ENCODE peak calls at places on chromosome 12, in eight cellular contexts. I, P, J, C, B, S, M and A are unnamed samples.

GRCh38 chr12:106226884-106227640 is 20.8 kb downstream of the CKAP4 start:
- DNase-seq in I (peak; percentile 61), P (no peak), J (no peak), C (peak; percentile 22), B (peak; percentile 34), S (peak; percentile 71), M (peak; percentile 70), A (peak; percentile 60)

GRCh38 chr12:90233168-90234100 is 524.8 kb upstream of the ATP2B1 start:
- DNase-seq in I (no peak), P (no peak), J (no peak), C (no peak), B (no peak), S (no peak), M (no peak), A (no peak)

GRCh38 chr12:118107026-118107425 is 3.2 kb upstream of the VSIG10 start:
- DNase-seq in I (no peak), P (no peak), J (no peak), C (no peak), B (no peak), S (no peak), M (no peak), A (no peak)

GRCh38 chr12:65526311-65526710 is 247.8 kb downstream of the MSRB3 start:
- DNase-seq in I (peak; percentile 91), P (no peak), J (no peak), C (no peak), B (no peak), S (no peak), M (no peak), A (no peak)

GRCh38 chr12:80192087-80192486 is 92.8 kb downstream of the OTOGL start:
- DNase-seq in I (no peak), P (no peak), J (no peak), C (no peak), B (no peak), S (no peak), M (no peak), A (no peak)

GRCh38 chr12:74780458-74781241 is 243.0 kb downstream of the ATXN7L3B start:
- DNase-seq in I (peak; percentile 29), P (no peak), J (no peak), C (no peak), B (no peak), S (no peak), M (no peak), A (no peak)

GRCh38 chr12:108833355-108833733 is 24.0 kb downstream of the SSH1 start:
- DNase-seq in I (peak; percentile 98), P (no peak), J (no peak), C (no peak), B (no peak), S (no peak), M (no peak), A (peak; percentile 56)

GRCh38 chr12:96354326-96354725 is 45.9 kb downstream of the CDK17 start:
- DNase-seq in I (no peak), P (no peak), J (no peak), C (no peak), B (no peak), S (no peak), M (no peak), A (no peak)

GRCh38 chr12:57611116-57611809 is at the start of gene ARHGEF25:
- DNase-seq in I (peak; percentile 39), P (peak; percentile 65), J (no peak), C (no peak), B (peak; percentile 48), S (peak; percentile 57), M (peak; percentile 91), A (no peak)

GRCh38 chr12:121894633-121895032 is 6.0 kb downstream of the PSMD9 start:
- DNase-seq in I (peak; percentile 26), P (no peak), J (no peak), C (no peak), B (no peak), S (no peak), M (no peak), A (no peak)

GRCh38 chr12:88562846-88563582 is 17.3 kb downstream of the KITLG start:
- DNase-seq in I (peak; percentile 68), P (no peak), J (no peak), C (no peak), B (no peak), S (no peak), M (no peak), A (no peak)

GRCh38 chr12:23949212-23950010 is at the start of gene SOX5:
- DNase-seq in I (peak; percentile 66), P (no peak), J (no peak), C (no peak), B (no peak), S (peak; percentile 40), M (peak; percentile 60), A (peak; percentile 1)

GRCh38 chr12:108728820-108729611 is 2.3 kb downstream of the CORO1C start:
- DNase-seq in I (peak; percentile 52), P (no peak), J (no peak), C (no peak), B (no peak), S (peak; percentile 23), M (no peak), A (no peak)

GRCh38 chr12:106058256-106059182 is 80.2 kb downstream of the NUAK1 start:
- DNase-seq in I (peak; percentile 55), P (no peak), J (no peak), C (no peak), B (no peak), S (no peak), M (no peak), A (no peak)

GRCh38 chr12:75997658-75998057 is 33.9 kb downstream of the PHLDA1 start:
- DNase-seq in I (no peak), P (no peak), J (no peak), C (no peak), B (no peak), S (no peak), M (no peak), A (no peak)

GRCh38 chr12:107025691-107026090 is 38.7 kb upstream of the MTERF2 start:
- DNase-seq in I (peak; percentile 21), P (no peak), J (no peak), C (no peak), B (no peak), S (no peak), M (no peak), A (no peak)

GRCh38 chr12:67593041-67593870 is 55.3 kb upstream of the DYRK2 start:
- DNase-seq in I (peak; percentile 83), P (peak; percentile 60), J (no peak), C (no peak), B (no peak), S (no peak), M (no peak), A (no peak)

GRCh38 chr12:109910969-109911348 is 10.9 kb downstream of the TCHP start:
- DNase-seq in I (peak; percentile 21), P (no peak), J (no peak), C (no peak), B (no peak), S (peak; percentile 29), M (peak; percentile 84), A (no peak)

GRCh38 chr12:116324684-116325664 is 47.5 kb upstream of the MED13L start:
- DNase-seq in I (no peak), P (no peak), J (no peak), C (no peak), B (peak; percentile 45), S (peak; percentile 20), M (no peak), A (no peak)